ENCODE peak calls at places on chromosomes 5 and 9, in six cellular contexts. K is HepG2, M is lower leg skin, D is adrenal gland, U is IMR-90, B is esophagus squamous epithelium. S is an unnamed sample.

GRCh38 chr5:80592761-80593160 is 22.7 kb upstream of the ANKRD34B start:
- DNase-seq in K (peak; percentile 24), M (no peak), D (no peak), U (no peak), B (no peak), S (no peak)

GRCh38 chr5:169576181-169576598 is 7.4 kb upstream of the SPDL1 start:
- DNase-seq in K (no peak), M (no peak), D (no peak), U (peak; percentile 87), B (no peak), S (no peak)

GRCh38 chr5:59040007-59040803 is 457.3 kb downstream of the RAB3C start:
- DNase-seq in K (no peak), M (no peak), D (no peak), U (no peak), B (no peak), S (no peak)

GRCh38 chr5:177390363-177391300 is 6.4 kb downstream of the SLC34A1 start:
- DNase-seq in K (peak; percentile 79), M (peak; percentile 96), D (peak; percentile 87), U (peak; percentile 80), B (no peak), S (peak; percentile 91)

GRCh38 chr9:72132052-72132451 is 17.2 kb upstream of the GDA start:
- DNase-seq in K (no peak), M (no peak), D (no peak), U (no peak), B (no peak), S (no peak)

GRCh38 chr5:92559743-92560142 is 1021.3 kb downstream of the NR2F1-AS1 start:
- DNase-seq in K (no peak), M (no peak), D (no peak), U (peak; percentile 36), B (no peak), S (no peak)

GRCh38 chr5:178675922-178676321 is 49.1 kb upstream of the CLK4 start:
- DNase-seq in K (no peak), M (no peak), D (no peak), U (no peak), B (no peak), S (no peak)

GRCh38 chr9:109117856-109118801 is 1.6 kb downstream of the TMEM245 start:
- DNase-seq in K (peak; percentile 65), M (no peak), D (peak; percentile 86), U (peak; percentile 89), B (no peak), S (peak; percentile 19)

GRCh38 chr5:125401724-125402622 is 655.5 kb upstream of the ZNF608 start:
- DNase-seq in K (no peak), M (no peak), D (no peak), U (no peak), B (no peak), S (no peak)

GRCh38 chr9:126329476-126330275 is 3.0 kb downstream of the MVB12B start:
- DNase-seq in K (no peak), M (peak; percentile 71), D (no peak), U (no peak), B (no peak), S (peak; percentile 27)

GRCh38 chr5:2167671-2168070 is 284.9 kb upstream of the IRX4 start:
- DNase-seq in K (no peak), M (no peak), D (no peak), U (no peak), B (no peak), S (no peak)

GRCh38 chr9:68505681-68506409 is 34.8 kb downstream of the TMEM252 start:
- DNase-seq in K (no peak), M (no peak), D (no peak), U (no peak), B (no peak), S (no peak)

GRCh38 chr5:35853652-35854051 is 3.0 kb upstream of the IL7R start:
- DNase-seq in K (no peak), M (no peak), D (peak; percentile 86), U (no peak), B (no peak), S (peak; percentile 22)

GRCh38 chr5:133423618-133424282 is 188.6 kb downstream of the FSTL4 start:
- DNase-seq in K (peak; percentile 28), M (peak; percentile 90), D (peak; percentile 71), U (peak; percentile 12), B (no peak), S (peak; percentile 73)

GRCh38 chr5:57986746-57987145 is 473.1 kb downstream of the PLK2 start:
- DNase-seq in K (no peak), M (no peak), D (no peak), U (peak; percentile 34), B (no peak), S (no peak)

GRCh38 chr5:57509501-57510260 is 27.1 kb upstream of the ACTBL2 start:
- DNase-seq in K (no peak), M (no peak), D (no peak), U (no peak), B (no peak), S (no peak)

DNA sequence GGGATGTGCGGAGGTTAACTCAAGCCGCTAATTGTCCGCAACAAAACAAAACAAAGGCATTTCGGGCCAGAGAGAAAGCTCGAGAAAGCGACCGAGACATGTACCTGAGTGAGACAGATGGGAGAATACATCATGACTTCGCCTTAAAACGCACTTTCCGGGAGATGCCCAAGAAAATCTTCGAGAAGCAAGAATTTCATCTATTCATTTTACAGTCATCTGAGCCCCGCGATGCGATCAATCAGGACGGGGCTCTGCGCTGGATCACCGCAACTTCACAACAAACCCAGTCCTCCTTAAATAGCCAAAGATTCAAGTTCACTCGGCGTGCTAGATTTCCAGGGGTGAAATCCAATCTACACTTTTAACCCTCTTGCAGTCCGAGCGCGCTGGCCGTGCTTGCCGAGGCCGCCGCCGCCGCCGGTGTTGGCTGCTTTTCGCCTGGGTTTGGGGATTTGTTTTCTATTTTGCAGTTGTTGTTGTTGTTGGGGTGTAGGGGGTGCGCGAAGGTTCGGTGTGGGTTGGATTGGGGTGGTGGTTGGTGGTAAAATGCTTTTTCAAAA is 482 bp downstream of the NFIB start:
- DNase-seq in K (no peak), M (peak; percentile 90), D (peak; percentile 42), U (peak; percentile 31), B (no peak), S (peak; percentile 33)
- TF ChIP-seq POLR2A in K (no peak), M (no peak), D (no peak), U (no peak), B (no peak), S (peak; percentile 13)

DNA sequence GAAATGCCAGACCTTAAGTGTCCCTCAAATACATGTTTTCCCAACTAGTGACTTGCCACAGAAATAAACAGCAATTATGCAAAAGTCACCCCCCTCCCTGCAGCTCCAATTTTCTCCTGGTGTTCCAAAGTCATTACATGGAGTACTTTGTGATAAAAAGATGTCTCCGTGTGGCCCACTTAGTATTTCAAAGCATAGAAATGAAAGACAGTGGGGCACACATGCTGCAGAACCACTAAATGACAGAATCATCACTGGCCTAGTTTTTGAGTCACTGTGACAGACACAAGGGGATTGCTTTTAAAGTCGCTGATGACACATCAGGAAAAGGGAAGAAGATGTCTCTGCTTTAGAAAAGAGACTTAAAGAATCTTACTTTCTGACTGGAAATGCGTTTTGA is 323.4 kb downstream of the PSAT1 start:
- DNase-seq in K (no peak), M (no peak), D (no peak), U (peak; percentile 23), B (no peak), S (no peak)
- H3K4me3 ChIP-seq in K (no peak overlapping the region), M (no peak overlapping the region), D (no peak overlapping the region), U (no peak overlapping the region), B (no peak overlapping the region), S (no peak overlapping the region)

GRCh38 chr9:35664531-35665470 is at the start of gene ARHGEF39:
- DNase-seq in K (peak; percentile 81), M (peak; percentile 93), D (peak; percentile 88), U (peak; percentile 68), B (no peak), S (peak; percentile 91)

GRCh38 chr9:35666045-35666444 is 1.1 kb upstream of the ARHGEF39 start:
- DNase-seq in K (no peak), M (no peak), D (peak; percentile 33), U (no peak), B (no peak), S (no peak)

GRCh38 chr9:35667939-35668338 is 2.9 kb upstream of the ARHGEF39 start:
- DNase-seq in K (no peak), M (no peak), D (no peak), U (no peak), B (no peak), S (no peak)

GRCh38 chr9:35666547-35666946 is 1.6 kb upstream of the ARHGEF39 start:
- DNase-seq in K (no peak), M (no peak), D (no peak), U (no peak), B (no peak), S (no peak)

GRCh38 chr9:35665471-35665818 is 450 bp upstream of the ARHGEF39 start:
- DNase-seq in K (no peak), M (no peak), D (no peak), U (no peak), B (no peak), S (no peak)
- TF ChIP-seq POLR2A in K (no peak), M (no peak), D (no peak), U (no peak), B (no peak), S (no peak)

GRCh38 chr5:67969631-67970030 is 245.9 kb upstream of the PIK3R1 start:
- DNase-seq in K (no peak), M (no peak), D (no peak), U (no peak), B (no peak), S (no peak)

GRCh38 chr5:67969176-67969575 is 246.4 kb upstream of the PIK3R1 start:
- DNase-seq in K (no peak), M (no peak), D (no peak), U (no peak), B (no peak), S (no peak)

GRCh38 chr5:67972027-67972822 is 243.3 kb upstream of the PIK3R1 start:
- DNase-seq in K (no peak), M (no peak), D (peak; percentile 37), U (no peak), B (no peak), S (no peak)

GRCh38 chr5:67974054-67974453 is 241.5 kb upstream of the PIK3R1 start:
- DNase-seq in K (no peak), M (no peak), D (no peak), U (no peak), B (no peak), S (no peak)

DNA sequence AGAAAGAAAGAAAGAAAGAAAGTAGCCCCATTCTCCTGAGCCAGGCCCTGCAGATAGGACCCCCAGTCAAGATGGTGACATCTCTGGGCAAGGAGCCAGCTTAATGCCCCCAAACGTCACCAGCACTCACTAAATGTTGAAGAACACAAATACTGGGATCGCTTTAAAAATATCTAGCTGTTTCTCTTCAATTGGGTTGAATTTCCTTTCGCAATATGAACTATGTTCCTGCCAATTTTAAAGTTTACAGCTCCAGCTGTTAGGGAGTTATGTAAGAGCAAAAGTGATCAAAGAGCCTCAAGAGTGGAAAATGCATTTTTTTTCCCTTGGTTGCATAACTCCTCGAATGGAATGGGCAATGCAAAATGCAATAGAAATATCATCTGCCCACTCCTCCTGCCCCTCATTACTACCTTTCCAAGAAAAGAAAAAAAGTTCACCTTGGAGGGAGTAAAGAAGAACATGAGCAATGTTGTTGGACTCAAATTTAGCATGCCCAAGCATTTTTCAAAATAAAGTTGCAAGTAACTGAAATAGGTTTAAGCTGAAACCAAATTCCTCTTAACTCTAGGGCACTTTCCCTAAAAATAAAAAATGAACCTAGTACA is 244.2 kb upstream of the PIK3R1 start:
- DNase-seq in K (peak; percentile 48), M (peak; percentile 84), D (no peak), U (peak; percentile 25), B (no peak), S (peak; percentile 13)
- H3K4me3 ChIP-seq in K (no peak overlapping the region), M (no peak overlapping the region), D (no peak overlapping the region), U (no peak overlapping the region), B (no peak overlapping the region), S (no peak overlapping the region)